ENCODE peak calls at places on chromosomes 7 and 10, in six cellular contexts. One of them, this sample, is unnamed.

GRCh38 chr10:102620615-102621417 is 23.5 kb upstream of the TRIM8 start:
- DNase-seq in hepatocyte: peak
- DNase-seq in fibroblast of lung: peak
- DNase-seq in neural progenitor cell: no peak
- DNase-seq in HCT116: no peak
- DNase-seq in A673: no peak
- DNase-seq in this sample: no peak

GRCh38 chr7:102042016-102042656 is 224.7 kb downstream of the CUX1 start:
- DNase-seq in hepatocyte: no peak
- DNase-seq in fibroblast of lung: peak
- DNase-seq in neural progenitor cell: no peak
- DNase-seq in HCT116: peak
- DNase-seq in A673: no peak
- DNase-seq in this sample: peak

GRCh38 chr10:104122273-104123107 is 519 bp downstream of the SFR1 start:
- DNase-seq in hepatocyte: no peak
- DNase-seq in fibroblast of lung: no peak
- DNase-seq in neural progenitor cell: no peak
- DNase-seq in HCT116: no peak
- DNase-seq in A673: no peak
- DNase-seq in this sample: no peak

GRCh38 chr7:16926283-16926682 is 44.5 kb upstream of the AGR3 start:
- DNase-seq in hepatocyte: peak
- DNase-seq in fibroblast of lung: peak
- DNase-seq in neural progenitor cell: peak
- DNase-seq in HCT116: peak
- DNase-seq in A673: peak
- DNase-seq in this sample: no peak

GRCh38 chr7:97020601-97021442 is 3.8 kb downstream of the DLX5 start:
- DNase-seq in hepatocyte: no peak
- DNase-seq in fibroblast of lung: no peak
- DNase-seq in neural progenitor cell: peak
- DNase-seq in HCT116: no peak
- DNase-seq in A673: peak
- DNase-seq in this sample: no peak

GRCh38 chr10:85791846-85792532 is 574.6 kb downstream of the GRID1 start:
- DNase-seq in hepatocyte: peak
- DNase-seq in fibroblast of lung: no peak
- DNase-seq in neural progenitor cell: peak
- DNase-seq in HCT116: no peak
- DNase-seq in A673: peak
- DNase-seq in this sample: no peak

GRCh38 chr10:3226960-3227724 is 54.6 kb upstream of the PITRM1 start:
- DNase-seq in hepatocyte: no peak
- DNase-seq in fibroblast of lung: peak
- DNase-seq in neural progenitor cell: no peak
- DNase-seq in HCT116: peak
- DNase-seq in A673: no peak
- DNase-seq in this sample: peak

GRCh38 chr7:33243319-33243881 is 114.0 kb downstream of the BBS9 start:
- DNase-seq in hepatocyte: peak
- DNase-seq in fibroblast of lung: peak
- DNase-seq in neural progenitor cell: peak
- DNase-seq in HCT116: peak
- DNase-seq in A673: peak
- DNase-seq in this sample: no peak

GRCh38 chr7:30562498-30562897 is 32.2 kb upstream of the GARS1 start:
- DNase-seq in hepatocyte: peak
- DNase-seq in fibroblast of lung: peak
- DNase-seq in neural progenitor cell: no peak
- DNase-seq in HCT116: no peak
- DNase-seq in A673: peak
- DNase-seq in this sample: no peak

GRCh38 chr10:98636921-98637329 is 190.2 kb upstream of the HPS1 start:
- DNase-seq in hepatocyte: no peak
- DNase-seq in fibroblast of lung: no peak
- DNase-seq in neural progenitor cell: no peak
- DNase-seq in HCT116: no peak
- DNase-seq in A673: no peak
- DNase-seq in this sample: no peak

GRCh38 chr10:98642281-98642680 is 195.5 kb upstream of the HPS1 start:
- DNase-seq in hepatocyte: no peak
- DNase-seq in fibroblast of lung: peak
- DNase-seq in neural progenitor cell: no peak
- DNase-seq in HCT116: no peak
- DNase-seq in A673: no peak
- DNase-seq in this sample: no peak

DNA sequence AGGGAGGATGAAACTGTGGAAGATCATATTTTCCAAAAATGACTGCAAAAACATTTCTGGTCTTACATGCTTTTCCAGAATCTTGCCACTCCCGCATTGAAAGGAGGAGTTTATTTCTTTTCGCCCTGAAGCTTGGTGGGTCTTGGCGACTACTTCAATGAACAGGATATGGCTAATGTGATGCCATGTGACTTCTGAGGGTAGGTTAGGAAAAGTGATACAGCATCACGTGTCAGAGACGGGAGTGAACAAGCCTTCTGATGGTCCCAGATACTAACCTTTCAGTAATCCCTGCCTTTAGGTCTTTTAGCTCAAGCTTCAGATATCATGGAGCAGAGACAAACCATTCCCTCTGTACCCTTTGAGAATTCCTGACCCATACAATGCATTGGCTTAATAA is 192.2 kb upstream of the HPS1 start:
- DNase-seq in hepatocyte: no peak
- DNase-seq in fibroblast of lung: no peak
- DNase-seq in neural progenitor cell: no peak
- DNase-seq in HCT116: no peak
- DNase-seq in A673: no peak
- DNase-seq in this sample: no peak
- H3K4me3 ChIP-seq in hepatocyte: no peak
- H3K4me3 ChIP-seq in fibroblast of lung: no peak
- H3K4me3 ChIP-seq in neural progenitor cell: no peak
- H3K4me3 ChIP-seq in HCT116: no peak
- H3K4me3 ChIP-seq in A673: no peak
- H3K4me3 ChIP-seq in this sample: no peak

GRCh38 chr7:45889367-45890067 is 1.2 kb downstream of the IGFBP1 start:
- DNase-seq in hepatocyte: no peak
- DNase-seq in fibroblast of lung: no peak
- DNase-seq in neural progenitor cell: no peak
- DNase-seq in HCT116: no peak
- DNase-seq in A673: no peak
- DNase-seq in this sample: no peak
- TF ChIP-seq EZH2 in hepatocyte: no peak
- TF ChIP-seq EZH2 in fibroblast of lung: no peak
- TF ChIP-seq EZH2 in neural progenitor cell: no peak
- TF ChIP-seq EZH2 in HCT116: no peak
- TF ChIP-seq EZH2 in A673: no peak
- TF ChIP-seq EZH2 in this sample: no peak

GRCh38 chr10:50501899-50502556 is 121.7 kb downstream of the SGMS1 start:
- DNase-seq in hepatocyte: peak
- DNase-seq in fibroblast of lung: no peak
- DNase-seq in neural progenitor cell: no peak
- DNase-seq in HCT116: no peak
- DNase-seq in A673: no peak
- DNase-seq in this sample: peak
- H3K4me3 ChIP-seq in hepatocyte: no peak
- H3K4me3 ChIP-seq in fibroblast of lung: no peak
- H3K4me3 ChIP-seq in neural progenitor cell: no peak
- H3K4me3 ChIP-seq in HCT116: no peak
- H3K4me3 ChIP-seq in A673: no peak
- H3K4me3 ChIP-seq in this sample: no peak

GRCh38 chr10:65110029-65110428 is 1588.8 kb downstream of the REEP3 start:
- DNase-seq in hepatocyte: no peak
- DNase-seq in fibroblast of lung: no peak
- DNase-seq in neural progenitor cell: no peak
- DNase-seq in HCT116: no peak
- DNase-seq in A673: no peak
- DNase-seq in this sample: no peak
- TF ChIP-seq EZH2 in hepatocyte: no peak
- TF ChIP-seq EZH2 in fibroblast of lung: no peak
- TF ChIP-seq EZH2 in neural progenitor cell: no peak
- TF ChIP-seq EZH2 in HCT116: no peak
- TF ChIP-seq EZH2 in A673: no peak
- TF ChIP-seq EZH2 in this sample: no peak

DNA sequence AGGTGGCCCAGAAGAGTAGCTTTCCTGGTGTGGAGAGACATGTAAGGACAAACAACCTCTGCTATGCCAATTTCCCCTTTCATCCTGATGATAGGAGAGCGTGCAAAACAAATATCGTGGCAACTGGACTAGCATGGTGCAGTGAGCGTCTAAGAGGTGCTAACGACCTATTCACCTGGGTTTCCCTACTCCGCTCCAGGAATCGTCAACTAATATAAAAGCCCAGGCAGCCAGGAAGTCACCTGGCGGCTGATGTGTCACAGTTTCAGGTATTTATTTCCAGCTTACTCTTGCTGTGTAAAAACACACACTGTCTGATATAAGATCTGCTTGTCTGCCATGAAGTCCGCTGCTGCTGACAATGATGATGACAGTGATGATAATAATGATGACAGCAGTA is 56.5 kb upstream of the EFCAB10 start:
- DNase-seq in hepatocyte: no peak
- DNase-seq in fibroblast of lung: no peak
- DNase-seq in neural progenitor cell: no peak
- DNase-seq in HCT116: no peak
- DNase-seq in A673: no peak
- DNase-seq in this sample: no peak
- H3K4me3 ChIP-seq in hepatocyte: no peak
- H3K4me3 ChIP-seq in fibroblast of lung: no peak
- H3K4me3 ChIP-seq in neural progenitor cell: peak
- H3K4me3 ChIP-seq in HCT116: no peak
- H3K4me3 ChIP-seq in A673: no peak
- H3K4me3 ChIP-seq in this sample: no peak

GRCh38 chr7:155471728-155472127 is 13.8 kb downstream of the EN2 start:
- DNase-seq in hepatocyte: no peak
- DNase-seq in fibroblast of lung: no peak
- DNase-seq in neural progenitor cell: no peak
- DNase-seq in HCT116: no peak
- DNase-seq in A673: peak
- DNase-seq in this sample: no peak
- TF ChIP-seq EZH2 in hepatocyte: no peak
- TF ChIP-seq EZH2 in fibroblast of lung: no peak
- TF ChIP-seq EZH2 in neural progenitor cell: peak
- TF ChIP-seq EZH2 in HCT116: no peak
- TF ChIP-seq EZH2 in A673: no peak
- TF ChIP-seq EZH2 in this sample: no peak